ENCODE peak calls at places on chromosomes 16 and 17, in eight cellular contexts. Y is SW 1271; A is GM12891; V is renal cortical epithelial cell; E is activated T-helper 9 cell treated with anti-CD3 and anti-CD28 coated beads, Interleukin-2, amount 50 U/mL, for 16 hours; D is cardiac fibroblast; S is stimulated activated CD4-positive, alpha-beta T cell treated with anti-CD3 and anti-CD28 coated beads, Interleukin-1b, Interleukin-23, amount 100 ng/mL, for 24 hours; R is effector memory CD8-positive, alpha-beta T cell. C is an unnamed sample.

GRCh38 chr16:87461466-87461975 is 31.3 kb downstream of the ZCCHC14 start:
- DNase-seq in Y (peak), D (peak), V (peak), R (no peak), A (no peak), S (no peak), E (no peak), C (no peak)

GRCh38 chr17:77385750-77386501 is 245.2 kb downstream of the SEC14L1 start:
- DNase-seq in E (no peak), V (peak), A (no peak), R (no peak), D (peak), S (no peak), Y (no peak), C (no peak)

GRCh38 chr16:58027341-58028167 is 2.0 kb downstream of the MMP15 start:
- DNase-seq in E (no peak), D (no peak), V (peak), A (no peak), S (no peak), Y (no peak), R (no peak), C (no peak)

GRCh38 chr17:71572343-71572742 is 548.5 kb upstream of the SOX9 start:
- DNase-seq in D (no peak), E (no peak), S (no peak), Y (no peak), R (no peak), V (no peak), A (no peak), C (no peak)

GRCh38 chr17:74089869-74090464 is 113.5 kb upstream of the RPL38 start:
- DNase-seq in E (no peak), Y (no peak), V (peak), A (peak), S (peak), R (no peak), D (peak), C (no peak)

GRCh38 chr17:71460943-71461342 is 659.9 kb upstream of the SOX9 start:
- DNase-seq in V (no peak), R (no peak), D (peak), E (no peak), A (no peak), Y (no peak), S (no peak), C (no peak)

GRCh38 chr16:67727521-67728485 is 8.7 kb upstream of the GFOD2 start:
- DNase-seq in S (no peak), A (no peak), E (no peak), Y (no peak), R (no peak), V (no peak), D (no peak), C (no peak)

GRCh38 chr16:51500306-51500705 is 349.2 kb upstream of the SALL1 start:
- DNase-seq in E (no peak), V (peak), D (peak), S (no peak), R (no peak), A (no peak), Y (no peak), C (no peak)

GRCh38 chr17:164536-165235 is 16.8 kb downstream of the DOC2B start:
- DNase-seq in S (no peak), E (no peak), R (no peak), Y (no peak), V (peak), D (peak), A (peak), C (no peak)

GRCh38 chr16:89293276-89294143 is 76.0 kb downstream of the ZNF778 start:
- DNase-seq in A (no peak), S (no peak), V (no peak), D (no peak), R (no peak), Y (no peak), E (no peak), C (no peak)

GRCh38 chr17:75827291-75828050 is 16.7 kb downstream of the UNC13D start:
- DNase-seq in A (peak), R (peak), D (peak), S (no peak), Y (no peak), E (peak), V (no peak), C (peak)

GRCh38 chr16:30748634-30749445 is 615 bp downstream of the PHKG2 start:
- DNase-seq in S (no peak), A (peak), R (peak), E (no peak), Y (no peak), D (peak), V (peak), C (no peak)

GRCh38 chr17:4782652-4783051 is 3.5 kb downstream of the VMO1 start:
- DNase-seq in R (no peak), S (no peak), V (no peak), D (no peak), Y (no peak), E (no peak), A (no peak), C (no peak)

GRCh38 chr17:41464682-41465081 is 2.5 kb downstream of the KRT32 start:
- DNase-seq in R (no peak), E (no peak), D (peak), A (no peak), Y (peak), S (no peak), V (peak), C (no peak)

C was measured in T-helper 17 cell.